ENCODE peak calls at places on chromosome 10, in ten cellular contexts. S is gastrocnemius medialis; U is psoas muscle; X is pancreas; B is mesenchymal stem cell; E is esophagus squamous epithelium; M is ovary; L is cardiac muscle cell; Z is upper lobe of right lung; Q is CD8-positive, alpha-beta memory T cell. N is an unnamed sample. For H3K27me3, the result is how much of the 10 kb centered on the place peaks cover.

GRCh38 chr10:14583252-14583651 is 191.4 kb downstream of the FAM107B start:
- DNase-seq in S (no peak), Z (no peak), X (no peak), L (no peak), Q (peak), E (no peak), B (no peak), U (no peak), M (no peak), N (no peak)

GRCh38 chr10:78656815-78657621 is 411.7 kb upstream of the ZMIZ1 start:
- DNase-seq in U (no peak), Q (no peak), S (no peak), X (no peak), E (no peak), M (no peak), B (peak), L (peak), Z (no peak), N (no peak)

GRCh38 chr10:57972783-57973182 is 294.9 kb downstream of the IPMK start:
- DNase-seq in B (no peak), L (no peak), U (no peak), Q (no peak), S (no peak), X (no peak), E (no peak), M (no peak), Z (no peak), N (no peak)

GRCh38 chr10:52801951-52802350 is 29.4 kb upstream of the MBL2 start:
- DNase-seq in L (no peak), U (no peak), M (no peak), S (no peak), E (no peak), X (no peak), B (no peak), Q (no peak), Z (no peak), N (no peak)

GRCh38 chr10:101453791-101454718 is 100.1 kb downstream of the BTRC start:
- DNase-seq in S (no peak), M (no peak), B (peak), Z (no peak), L (no peak), Q (no peak), X (no peak), U (no peak), E (no peak), N (no peak)

GRCh38 chr10:79410315-79411094 is 34.9 kb downstream of the ZCCHC24 start:
- DNase-seq in S (no peak), B (no peak), M (peak), X (peak), E (no peak), L (no peak), Q (no peak), Z (no peak), U (peak), N (no peak)

GRCh38 chr10:33661580-33662269 is 327.3 kb upstream of the NRP1 start:
- DNase-seq in Q (no peak), X (peak), B (no peak), U (peak), Z (peak), M (peak), L (no peak), E (peak), S (peak), N (no peak)

GRCh38 chr10:132400547-132401151 is 3.6 kb downstream of the PWWP2B start:
- DNase-seq in Z (peak), L (no peak), M (no peak), B (no peak), E (no peak), S (no peak), U (peak), Q (no peak), X (peak), N (no peak)

GRCh38 chr10:94549221-94549620 is 3.6 kb downstream of the HELLS start:
- DNase-seq in L (no peak), U (no peak), Q (no peak), E (no peak), X (no peak), Z (no peak), B (no peak), M (no peak), S (no peak), N (no peak)

DNA sequence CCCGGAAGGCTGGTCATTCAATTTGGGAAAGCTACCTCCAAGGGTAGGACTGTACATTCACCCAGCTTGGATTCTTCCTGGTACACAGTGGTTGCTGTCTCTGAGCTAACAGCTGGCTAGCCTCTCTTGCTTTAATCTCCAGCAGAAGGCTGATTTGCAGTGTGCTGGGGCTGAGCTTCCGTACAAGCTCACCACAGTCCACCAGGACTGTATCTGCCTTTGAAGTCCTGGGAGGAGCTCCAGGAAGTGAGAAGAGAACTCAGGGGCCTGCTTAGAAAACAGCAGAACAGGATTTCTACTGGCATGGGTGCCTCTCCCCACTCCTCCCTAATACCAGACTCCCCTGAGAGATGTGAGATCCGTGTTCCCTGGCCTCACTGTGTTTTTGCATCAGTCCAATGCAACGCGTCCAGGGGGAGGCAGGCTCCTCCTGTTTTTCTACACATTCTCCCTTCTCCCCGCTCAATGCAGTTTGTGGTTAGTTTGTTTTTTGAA is 6.6 kb downstream of the AFAP1L2 start:
- DNase-seq in U (no peak), X (no peak), L (no peak), M (no peak), Z (no peak), S (no peak), B (peak), E (no peak), Q (no peak), N (peak)
- H3K27me3 ChIP-seq in U (under half), X (under half), L (under half), M (under half), Z (under half), S (under half), B (under half), E (under half), Q (under half), N (under half)

GRCh38 chr10:109981641-109982040 is 26.1 kb upstream of the ADD3 start:
- DNase-seq in X (no peak), Z (no peak), E (no peak), Q (no peak), S (no peak), B (no peak), M (no peak), U (no peak), L (no peak), N (no peak)

GRCh38 chr10:109979215-109979614 is 28.6 kb upstream of the ADD3 start:
- DNase-seq in S (no peak), X (no peak), B (no peak), Z (no peak), E (no peak), Q (no peak), L (no peak), M (no peak), U (no peak), N (no peak)

GRCh38 chr10:109977382-109977806 is 30.4 kb upstream of the ADD3 start:
- DNase-seq in S (no peak), Q (no peak), U (no peak), X (no peak), Z (no peak), E (no peak), L (no peak), M (no peak), B (peak), N (no peak)

GRCh38 chr10:109976657-109977056 is 31.1 kb upstream of the ADD3 start:
- DNase-seq in E (no peak), U (no peak), Z (no peak), X (no peak), B (no peak), M (no peak), Q (no peak), L (no peak), S (no peak), N (no peak)

DNA sequence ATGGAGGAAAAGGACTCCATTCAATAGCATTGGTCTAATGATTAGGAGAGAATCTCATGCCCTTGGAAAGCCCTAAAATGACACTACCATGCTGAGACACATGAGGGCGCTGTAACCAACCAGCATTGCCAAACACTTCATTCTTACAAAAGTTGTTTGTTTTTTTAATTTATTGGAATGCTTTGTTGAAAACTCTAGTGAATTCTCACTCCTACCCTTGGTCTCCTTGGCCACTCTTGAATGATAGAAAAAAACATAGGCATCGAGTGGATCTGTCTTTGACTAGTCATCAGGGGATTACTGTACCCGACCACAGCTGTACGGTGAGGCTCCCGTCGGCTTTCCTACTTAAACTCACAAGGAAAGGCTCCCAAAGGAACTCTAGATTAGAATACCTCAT is 29.3 kb upstream of the ADD3 start:
- DNase-seq in X (no peak), U (no peak), S (no peak), B (peak), Q (peak), L (peak), M (peak), E (no peak), Z (no peak), N (peak)
- H3K27ac ChIP-seq in X (no peak), U (no peak), S (peak), B (no peak), Q (no peak), L (no peak), M (no peak), E (peak), Z (no peak), N (no peak)

DNA sequence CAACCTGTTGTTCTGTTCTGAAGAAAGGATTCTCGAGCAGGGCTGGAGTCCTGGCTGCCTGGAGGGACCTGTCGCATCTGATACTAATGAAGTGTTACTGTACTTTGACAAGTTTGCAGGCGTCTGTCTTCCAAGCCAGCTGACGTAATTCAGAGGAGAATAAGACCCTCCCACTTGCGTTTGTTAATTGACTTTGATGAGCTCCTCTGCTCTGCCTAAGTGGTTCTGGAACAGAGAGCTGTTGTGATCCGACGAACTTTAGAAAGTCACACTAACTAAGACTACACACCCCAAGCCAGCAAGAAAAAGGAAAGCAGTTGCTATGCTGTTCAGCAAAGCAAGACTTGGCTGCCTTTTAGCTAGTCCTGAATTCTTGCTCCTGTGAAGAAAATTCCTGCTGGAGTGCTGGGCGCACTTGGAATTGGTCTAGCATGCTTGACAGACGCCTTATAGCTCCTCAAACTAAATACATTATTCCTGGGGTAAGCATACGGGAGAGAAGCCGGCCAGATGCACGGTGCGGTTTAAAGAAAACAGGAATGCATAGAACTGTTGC is 200.3 kb downstream of the CACNB2 start:
- DNase-seq in Q (no peak), L (peak), U (no peak), E (no peak), M (no peak), X (no peak), S (no peak), B (no peak), Z (no peak), N (no peak)
- H3K4me3 ChIP-seq in Q (no peak), L (peak), U (peak), E (peak), M (peak), X (no peak), S (peak), B (peak), Z (peak), N (no peak)

GRCh38 chr10:86374664-86375063 is 8.1 kb upstream of the GRID1 start:
- DNase-seq in U (no peak), E (no peak), L (no peak), M (no peak), B (no peak), X (no peak), S (no peak), Q (no peak), Z (peak), N (no peak)

GRCh38 chr10:86375204-86375603 is 8.6 kb upstream of the GRID1 start:
- DNase-seq in B (no peak), M (no peak), U (no peak), X (no peak), S (no peak), E (no peak), Q (no peak), Z (peak), L (no peak), N (no peak)

GRCh38 chr10:86376403-86376802 is 9.8 kb upstream of the GRID1 start:
- DNase-seq in B (no peak), S (no peak), U (no peak), X (peak), L (no peak), Z (peak), Q (no peak), E (no peak), M (no peak), N (no peak)

GRCh38 chr10:86376852-86377796 is 10.5 kb upstream of the GRID1 start:
- DNase-seq in S (peak), Z (peak), U (peak), M (peak), Q (peak), X (peak), B (peak), L (peak), E (no peak), N (peak)

GRCh38 chr10:86377797-86378146 is 11.2 kb upstream of the GRID1 start:
- DNase-seq in S (no peak), X (no peak), Z (peak), Q (no peak), M (no peak), E (no peak), U (no peak), B (no peak), L (no peak), N (no peak)
- H3K27me3 ChIP-seq in S (under half), X (under half), Z (under half), Q (under half), M (under half), E (half or more), U (under half), B (under half), L (under half), N (under half)

GRCh38 chr10:4851176-4851575 is 25.2 kb downstream of the AKR1E2 start:
- DNase-seq in X (no peak), L (no peak), M (no peak), E (no peak), Z (no peak), U (no peak), B (no peak), Q (no peak), S (no peak), N (no peak)
- H3K27ac ChIP-seq in X (peak), L (no peak), M (no peak), E (peak), Z (no peak), U (no peak), B (no peak), Q (no peak), S (peak), N (no peak)

DNA sequence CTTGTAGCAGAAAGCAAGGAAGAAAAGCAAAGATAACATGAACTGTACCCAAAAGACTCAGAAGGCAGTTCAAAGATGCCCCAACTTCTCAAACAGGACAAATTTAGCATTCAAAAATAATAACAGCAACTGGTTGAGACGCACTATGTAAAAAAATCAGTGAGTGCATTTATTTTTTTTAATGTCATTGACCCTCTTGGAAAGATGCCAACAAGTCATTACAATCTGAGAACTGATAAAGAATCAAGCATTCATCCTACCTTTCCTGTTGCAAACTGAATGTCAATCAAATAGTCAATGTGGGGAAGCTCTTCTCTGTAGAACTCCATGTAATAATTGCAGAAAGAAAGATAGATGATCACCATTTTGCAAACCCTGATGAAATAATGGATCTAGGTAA is 1.7 kb upstream of the CCDC186 start:
- DNase-seq in L (no peak), U (no peak), M (no peak), Q (no peak), Z (no peak), S (no peak), X (no peak), E (no peak), B (no peak), N (no peak)
- H3K4me3 ChIP-seq in L (no peak), U (no peak), M (no peak), Q (no peak), Z (no peak), S (no peak), X (no peak), E (no peak), B (no peak), N (no peak)

GRCh38 chr10:7704360-7704759 is 1.2 kb downstream of the ITIH2 start:
- DNase-seq in L (no peak), Z (no peak), U (no peak), S (no peak), X (no peak), E (no peak), M (no peak), B (no peak), Q (no peak), N (no peak)
- H3K27me3 ChIP-seq in L (under half), Z (under half), U (under half), S (under half), X (under half), E (half or more), M (under half), B (under half), Q (under half), N (under half)

GRCh38 chr10:113552723-113553122 is at the start of gene HABP2:
- DNase-seq in L (no peak), Q (no peak), E (no peak), M (no peak), S (no peak), U (no peak), B (no peak), Z (no peak), X (no peak), N (no peak)

GRCh38 chr10:113552014-113552413 is 839 bp upstream of the HABP2 start:
- DNase-seq in S (no peak), X (peak), L (no peak), U (no peak), M (no peak), Q (no peak), B (no peak), E (no peak), Z (no peak), N (no peak)

GRCh38 chr10:113547426-113547825 is 5.4 kb upstream of the HABP2 start:
- DNase-seq in Q (no peak), U (no peak), Z (no peak), B (no peak), L (no peak), M (no peak), E (no peak), S (no peak), X (no peak), N (no peak)

GRCh38 chr10:113550365-113550764 is 2.5 kb upstream of the HABP2 start:
- DNase-seq in E (no peak), L (no peak), Z (no peak), S (no peak), X (no peak), M (no peak), Q (no peak), B (peak), U (no peak), N (no peak)

DNA sequence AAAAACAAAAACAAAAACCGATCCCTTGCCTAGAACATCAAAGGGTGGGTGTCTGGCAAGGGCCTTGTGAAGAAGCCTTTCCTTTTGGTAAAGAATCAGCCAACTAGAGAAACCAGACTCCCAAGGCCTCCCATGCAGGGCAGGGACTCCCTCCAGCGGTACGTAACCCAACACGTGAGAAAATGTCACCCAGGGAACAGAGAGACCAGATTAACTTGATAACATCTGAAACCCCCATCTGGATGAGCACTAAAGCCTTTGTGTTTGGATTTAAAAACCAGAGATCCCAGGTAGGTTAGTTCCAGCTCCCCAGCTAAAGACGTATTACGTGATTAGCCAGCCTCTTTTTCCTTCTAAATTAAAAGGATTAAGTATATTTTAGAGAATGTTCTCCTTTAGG is 3.0 kb upstream of the HABP2 start:
- DNase-seq in X (no peak), E (no peak), S (no peak), B (no peak), Z (no peak), M (no peak), L (no peak), U (no peak), Q (no peak), N (no peak)
- H3K27ac ChIP-seq in X (no peak), E (peak), S (no peak), B (peak), Z (no peak), M (no peak), L (no peak), U (no peak), Q (no peak), N (no peak)

DNA sequence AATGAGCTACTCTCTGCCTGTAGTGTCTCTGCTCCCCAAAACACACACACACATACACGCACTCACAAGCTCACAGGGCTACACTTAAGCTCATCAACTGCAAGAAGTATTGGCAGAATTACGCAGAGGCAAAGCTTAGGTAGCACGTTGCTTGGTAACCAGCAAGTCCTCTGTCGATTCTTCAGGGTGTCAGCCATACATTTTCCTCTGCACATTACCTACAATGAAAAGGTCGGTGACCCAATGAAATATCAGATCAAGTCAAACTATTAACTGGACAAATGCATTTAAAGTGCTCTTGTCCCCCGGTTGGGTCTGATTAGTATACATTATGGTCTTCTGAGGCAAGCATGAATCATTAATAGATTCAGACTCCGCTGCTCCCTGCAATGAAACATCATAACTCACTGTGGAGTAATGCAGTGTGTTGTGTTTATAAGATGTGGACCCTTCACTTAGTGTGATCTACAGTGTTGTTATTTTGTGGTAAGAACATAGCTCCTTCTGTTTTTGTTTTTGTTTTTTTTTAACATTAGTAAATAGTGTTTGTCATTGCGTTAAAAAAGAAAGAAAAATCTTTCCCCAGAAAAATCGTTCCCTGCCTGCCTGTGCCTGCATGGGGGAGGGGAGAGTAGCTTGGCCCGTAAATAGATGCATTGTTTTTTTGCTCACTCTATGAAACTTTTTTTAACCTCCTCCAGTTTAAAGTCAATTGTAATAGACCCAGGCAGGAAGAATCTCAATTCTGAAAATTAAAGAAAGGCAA is 325.5 kb downstream of the SFMBT2 start:
- DNase-seq in U (no peak), M (no peak), X (no peak), S (no peak), B (peak), Z (no peak), E (no peak), Q (no peak), L (peak), N (no peak)
- H3K4me3 ChIP-seq in U (peak), M (no peak), X (no peak), S (peak), B (no peak), Z (no peak), E (no peak), Q (no peak), L (no peak), N (no peak)